ENCODE peak calls at places on chromosomes 4 and X, in four cellular contexts. W is K562, X is HepG2, R is HCT116. Q is an unnamed sample.

GRCh38 chr4:39029752-39030694 is 2.2 kb downstream of the TMEM156 start:
- DNase-seq in X (no peak), W (no peak), R (no peak), Q (no peak)

GRCh38 chr4:3207531-3208037 is 41.4 kb upstream of the MSANTD1 start:
- DNase-seq in X (peak), R (no peak), W (no peak), Q (peak)

GRCh38 chr4:173917255-173917960 is 366.1 kb downstream of the FBXO8 start:
- DNase-seq in W (no peak), R (no peak), X (no peak), Q (no peak)

GRCh38 chr4:7767526-7767925 is 172.1 kb downstream of the AFAP1 start:
- DNase-seq in W (no peak), R (no peak), X (no peak), Q (no peak)

GRCh38 chr4:177204126-177204525 is 105.5 kb upstream of the NEIL3 start:
- DNase-seq in W (no peak), R (no peak), X (no peak), Q (no peak)

GRCh38 chr4:78660559-78660958 is 109.0 kb downstream of the ANXA3 start:
- DNase-seq in W (no peak), R (no peak), X (no peak), Q (no peak)

GRCh38 chr4:64822405-64822804 is 413.2 kb upstream of the TECRL start:
- DNase-seq in W (no peak), X (no peak), R (no peak), Q (no peak)

GRCh38 chr4:10172278-10173038 is 55.9 kb upstream of the WDR1 start:
- DNase-seq in X (no peak), R (no peak), W (peak), Q (no peak)

GRCh38 chr4:22434895-22435294 is 81.0 kb downstream of the ADGRA3 start:
- DNase-seq in W (peak), R (peak), X (peak), Q (peak)

GRCh38 chr4:180641495-180641894 is 1601.7 kb upstream of the TENM3 start:
- DNase-seq in R (no peak), W (no peak), X (no peak), Q (no peak)

GRCh38 chr4:25065451-25065850 is 34.7 kb upstream of the LGI2 start:
- DNase-seq in R (no peak), X (no peak), W (no peak), Q (no peak)

DNA sequence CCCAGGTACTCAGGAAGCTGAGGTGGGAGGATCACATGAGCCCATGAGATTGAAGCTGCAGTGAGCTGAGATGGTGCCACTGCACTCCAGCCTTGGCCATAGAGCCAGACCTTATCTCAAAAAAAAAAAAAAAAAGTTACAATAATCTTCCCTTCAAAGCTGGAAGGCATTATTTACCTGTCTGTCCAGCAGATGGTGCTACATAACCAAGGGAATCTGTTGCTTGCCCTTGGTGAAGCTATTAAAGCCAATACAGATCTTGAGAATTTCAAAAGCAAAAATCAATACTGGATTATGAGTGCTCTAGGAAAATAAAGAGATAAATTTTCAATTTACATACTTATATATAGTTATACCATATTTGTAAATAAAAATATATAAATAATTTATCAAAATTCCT is 25.9 kb downstream of the PKD2 start:
- DNase-seq in X (peak), R (peak), W (peak), Q (peak)
- TF ChIP-seq ELF1 in X (no peak), R (no peak), W (no peak), Q (no peak)

GRCh38 chr4:147739239-147739823 is 7.4 kb downstream of the ARHGAP10 start:
- DNase-seq in R (no peak), W (no peak), X (no peak), Q (no peak)
- TF ChIP-seq ELF1 in R (no peak), W (no peak), X (no peak), Q (no peak)

GRCh38 chrX:154374361-154375155 is at the start of gene FLNA:
- DNase-seq in W (peak), X (no peak), R (no peak), Q (peak)

GRCh38 chrX:154371771-154372300 is 2.6 kb downstream of the FLNA start:
- DNase-seq in X (no peak), R (no peak), W (no peak), Q (no peak)

GRCh38 chrX:154375156-154375504 is 696 bp upstream of the FLNA start:
- DNase-seq in W (no peak), X (no peak), R (no peak), Q (no peak)

GRCh38 chrX:154372612-154373022 is 1.8 kb downstream of the FLNA start:
- DNase-seq in X (peak), W (no peak), R (no peak), Q (no peak)

DNA sequence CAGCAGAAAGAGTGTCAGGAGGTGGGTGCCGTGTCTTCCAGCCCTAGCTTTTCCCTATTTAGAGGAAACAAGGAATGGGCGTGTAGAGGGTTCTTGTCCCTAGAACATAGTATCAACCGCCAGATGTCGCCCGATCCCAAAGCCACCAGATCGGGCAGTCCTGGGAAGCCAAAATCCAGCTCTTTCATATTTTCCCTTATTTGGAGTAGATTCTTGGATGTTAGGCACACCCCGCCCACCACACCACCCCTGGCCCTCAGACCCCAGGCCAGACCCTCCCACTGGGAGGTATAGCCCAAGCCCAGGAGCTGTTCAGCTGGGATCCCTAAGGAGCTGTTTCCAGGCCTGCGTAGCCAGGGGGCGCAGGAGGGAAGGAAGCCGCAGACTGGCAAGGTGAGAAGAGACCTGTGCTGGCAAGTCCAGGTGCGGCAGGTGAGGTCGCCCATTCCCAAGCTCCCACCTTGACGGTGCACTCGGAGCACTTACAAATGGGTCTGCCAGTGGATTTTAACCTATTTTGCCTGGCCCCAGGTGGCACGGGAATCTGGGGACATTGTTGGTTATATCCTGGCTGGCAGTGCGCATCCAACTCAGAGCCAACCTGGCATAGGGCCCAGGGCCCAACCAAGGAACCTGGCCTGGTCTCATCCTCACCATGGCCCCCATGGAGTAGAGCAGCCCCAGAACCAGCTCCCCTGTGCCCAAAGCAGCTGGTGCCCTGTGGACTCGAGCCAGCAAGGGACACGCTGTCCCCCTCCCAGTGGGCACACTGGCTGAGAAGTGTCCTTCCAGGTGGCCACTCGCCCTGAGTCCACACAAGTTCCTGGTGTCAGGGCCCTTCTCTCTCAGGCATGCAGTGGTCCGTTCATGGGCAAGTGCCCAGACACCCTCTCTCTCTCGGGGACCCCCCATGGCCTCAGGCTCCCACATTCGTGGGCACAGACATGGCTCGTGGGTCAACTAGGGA is 811 bp downstream of the FLNA start:
- DNase-seq in W (peak), X (peak), R (peak), Q (no peak)
- TF ChIP-seq ELF1 in W (no peak), X (no peak), R (no peak), Q (no peak)

GRCh38 chrX:66144258-66144657 is 19.8 kb upstream of the HEPH start:
- DNase-seq in W (no peak), X (no peak), R (no peak), Q (no peak)

DNA sequence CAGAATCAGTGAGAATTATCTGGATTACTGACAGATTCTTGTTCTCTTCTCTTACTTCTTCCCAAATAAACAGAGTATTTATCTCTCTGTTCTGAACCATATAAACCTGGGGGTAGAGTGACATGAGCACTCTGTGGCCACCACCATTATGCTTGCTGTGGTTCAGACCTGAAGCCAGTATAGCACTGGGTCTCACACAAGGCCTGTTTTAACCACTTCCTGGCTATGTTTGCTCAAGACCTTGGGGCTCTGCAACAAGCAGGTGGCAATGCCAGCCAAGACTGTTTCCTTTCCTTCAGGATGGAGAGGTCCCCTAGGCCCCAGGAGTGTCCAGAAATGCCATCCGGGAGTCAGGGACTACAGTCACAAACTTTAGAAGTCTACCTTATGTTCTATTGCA is 21.7 kb upstream of the HEPH start:
- DNase-seq in X (no peak), R (no peak), W (no peak), Q (no peak)
- TF ChIP-seq ELF1 in X (no peak), R (no peak), W (no peak), Q (no peak)

DNA sequence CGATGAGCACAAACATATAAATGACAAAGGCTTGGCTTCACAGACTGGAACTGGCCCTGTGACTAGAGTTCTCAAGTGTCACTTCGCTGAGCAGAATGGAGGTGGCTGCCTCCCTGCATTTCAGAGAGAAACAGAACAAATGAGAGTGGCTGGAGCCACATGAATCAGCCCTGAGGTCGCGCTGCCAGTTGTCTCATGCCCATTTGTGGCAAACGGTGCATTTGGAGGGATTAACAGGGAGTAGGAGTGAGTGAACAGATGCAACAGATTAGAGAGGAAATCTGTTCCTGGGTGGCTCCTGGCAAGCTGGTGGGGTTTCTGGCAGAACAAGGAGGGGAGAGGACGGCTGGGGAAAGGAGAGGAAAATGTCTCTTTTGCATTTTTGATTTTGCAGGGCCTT is 57.2 kb upstream of the STIM2 start:
- DNase-seq in X (no peak), W (no peak), R (no peak), Q (peak)
- TF ChIP-seq ELF1 in X (no peak), W (no peak), R (no peak), Q (no peak)

GRCh38 chr4:26992657-26993361 is 132.2 kb downstream of the STIM2 start:
- DNase-seq in X (no peak), R (no peak), W (peak), Q (no peak)
- TF ChIP-seq ELF1 in X (no peak), R (no peak), W (no peak), Q (no peak)

GRCh38 chrX:72255445-72255844 is 16.6 kb upstream of the ERCC6L start:
- DNase-seq in R (no peak), X (no peak), W (no peak), Q (no peak)
- TF ChIP-seq ELF1 in R (no peak), X (no peak), W (no peak), Q (no peak)

Q was measured in SK-N-SH.